ENCODE peak calls at places on chromosomes 6 and 20, in nine cellular contexts. E, Q, S, D, A, G, T, W and L are unnamed samples.

GRCh38 chr6:37442416-37443218 is 9.6 kb downstream of the CMTR1 start:
- DNase-seq in E (no peak), Q (no peak), S (no peak), D (no peak), A (no peak), G (no peak), T (no peak), W (no peak), L (no peak)

GRCh38 chr20:41443667-41444066 is 77.0 kb upstream of the EMILIN3 start:
- DNase-seq in E (no peak), Q (no peak), S (no peak), D (no peak), A (no peak), G (peak), T (no peak), W (no peak), L (peak)

GRCh38 chr20:48308882-48309281 is 518.9 kb downstream of the PREX1 start:
- DNase-seq in E (no peak), Q (no peak), S (no peak), D (peak), A (no peak), G (no peak), T (no peak), W (no peak), L (no peak)

GRCh38 chr20:10585308-10585707 is 88.5 kb downstream of the JAG1 start:
- DNase-seq in E (no peak), Q (no peak), S (no peak), D (no peak), A (no peak), G (no peak), T (no peak), W (no peak), L (no peak)

GRCh38 chr6:149915970-149916865 is 6.7 kb downstream of the RAET1G start:
- DNase-seq in E (no peak), Q (no peak), S (no peak), D (peak), A (no peak), G (no peak), T (no peak), W (no peak), L (no peak)

GRCh38 chr20:19423892-19424620 is 211.6 kb downstream of the SLC24A3 start:
- DNase-seq in E (no peak), Q (no peak), S (no peak), D (no peak), A (no peak), G (no peak), T (no peak), W (no peak), L (no peak)

GRCh38 chr20:651713-652610 is 1.0 kb downstream of the SRXN1 start:
- DNase-seq in E (peak), Q (no peak), S (no peak), D (peak), A (no peak), G (peak), T (no peak), W (no peak), L (peak)

GRCh38 chr6:12749531-12750379 is 33.2 kb downstream of the PHACTR1 start:
- DNase-seq in E (peak), Q (no peak), S (no peak), D (peak), A (no peak), G (no peak), T (no peak), W (no peak), L (peak)

GRCh38 chr6:41073203-41073967 is 611 bp downstream of the NFYA start:
- DNase-seq in E (peak), Q (peak), S (peak), D (peak), A (peak), G (peak), T (peak), W (no peak), L (peak)
- TF ChIP-seq CTCF in E (peak), Q (peak), S (no peak), D (peak), A (peak), G (peak), T (peak), W (no peak), L (no peak)

DNA sequence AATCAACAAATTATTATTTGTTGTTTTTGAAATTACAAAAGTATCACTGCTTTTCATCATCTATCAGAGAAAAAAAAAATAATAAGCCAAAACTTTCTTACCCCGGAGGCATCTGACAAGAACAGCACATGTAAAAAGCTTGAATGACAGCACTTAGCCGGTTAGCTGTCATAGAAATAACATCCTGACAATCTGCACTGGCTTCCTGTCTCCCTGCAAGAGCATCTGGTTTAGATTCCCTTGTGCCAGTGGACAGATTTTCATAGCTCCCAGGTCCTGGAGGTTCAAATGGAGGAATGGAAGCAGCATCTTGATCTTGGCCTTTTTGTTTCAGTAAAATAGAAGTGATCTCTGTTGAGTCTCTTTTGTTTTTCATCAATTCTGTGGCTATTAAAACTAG is 74.8 kb downstream of the HACE1 start:
- DNase-seq in E (no peak), Q (no peak), S (no peak), D (no peak), A (no peak), G (no peak), T (no peak), W (no peak), L (no peak)
- TF ChIP-seq CTCF in E (no peak), Q (no peak), S (no peak), D (no peak), A (no peak), G (no peak), T (no peak), W (no peak), L (no peak)

GRCh38 chr20:59204201-59204894 is 40.7 kb downstream of the ZNF831 start:
- DNase-seq in E (no peak), Q (no peak), S (no peak), D (peak), A (no peak), G (no peak), T (no peak), W (no peak), L (no peak)

GRCh38 chr20:59210186-59210585 is 46.6 kb downstream of the ZNF831 start:
- DNase-seq in E (no peak), Q (no peak), S (no peak), D (no peak), A (no peak), G (no peak), T (no peak), W (no peak), L (no peak)

GRCh38 chr20:59205044-59205443 is 41.4 kb downstream of the ZNF831 start:
- DNase-seq in E (no peak), Q (no peak), S (no peak), D (peak), A (no peak), G (no peak), T (no peak), W (no peak), L (no peak)

GRCh38 chr20:59207235-59207634 is 43.6 kb downstream of the ZNF831 start:
- DNase-seq in E (no peak), Q (no peak), S (no peak), D (peak), A (no peak), G (no peak), T (no peak), W (no peak), L (no peak)

DNA sequence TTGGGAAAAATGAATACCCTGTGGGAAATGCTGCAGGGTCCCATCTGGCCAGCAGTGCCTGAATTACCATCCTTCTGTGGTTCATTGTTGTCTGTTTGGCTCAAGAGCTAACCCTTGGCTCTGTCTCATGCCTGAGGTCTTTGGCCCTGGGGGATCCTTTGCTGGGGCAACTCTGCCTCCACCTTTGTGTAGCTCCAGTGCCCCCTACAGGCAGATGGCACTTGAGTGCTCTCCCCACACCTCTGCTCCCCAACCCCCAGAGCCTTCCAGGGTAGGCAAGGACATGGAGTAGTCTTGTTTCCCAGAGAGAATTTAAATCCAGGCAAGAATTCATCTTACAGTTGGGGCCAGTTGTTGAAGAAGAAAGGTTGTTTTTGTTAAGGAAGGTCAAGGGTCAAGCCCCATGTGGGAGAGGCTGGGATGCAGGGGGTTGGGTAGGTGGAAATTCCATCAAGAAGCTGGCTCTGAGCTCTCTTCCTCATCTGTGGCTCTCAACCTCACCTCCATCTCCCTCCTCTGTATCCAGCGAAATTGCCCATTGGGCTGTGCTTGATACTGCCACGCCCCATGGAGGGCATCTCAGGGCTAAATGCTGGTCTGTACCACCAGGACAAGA is 44.2 kb downstream of the ZNF831 start:
- DNase-seq in E (peak), Q (peak), S (no peak), D (peak), A (no peak), G (peak), T (peak), W (no peak), L (peak)
- TF ChIP-seq CTCF in E (peak), Q (peak), S (peak), D (peak), A (no peak), G (peak), T (peak), W (peak), L (peak)

GRCh38 chr6:87972279-87972678 is 75.4 kb upstream of the SPACA1 start:
- DNase-seq in E (no peak), Q (no peak), S (no peak), D (no peak), A (no peak), G (no peak), T (no peak), W (no peak), L (no peak)

GRCh38 chr6:87965806-87966205 is 81.8 kb upstream of the SPACA1 start:
- DNase-seq in E (no peak), Q (no peak), S (no peak), D (no peak), A (no peak), G (no peak), T (no peak), W (no peak), L (no peak)

GRCh38 chr6:87971605-87972262 is 75.9 kb upstream of the SPACA1 start:
- DNase-seq in E (no peak), Q (no peak), S (no peak), D (no peak), A (no peak), G (no peak), T (no peak), W (no peak), L (no peak)

GRCh38 chr6:87968435-87969278 is 79.0 kb upstream of the SPACA1 start:
- DNase-seq in E (peak), Q (no peak), S (no peak), D (peak), A (peak), G (no peak), T (peak), W (no peak), L (peak)
- TF ChIP-seq CTCF in E (no peak), Q (no peak), S (no peak), D (peak), A (no peak), G (no peak), T (no peak), W (no peak), L (no peak)

GRCh38 chr20:3681931-3682820 is at the start of gene ADAM33:
- DNase-seq in E (peak), Q (no peak), S (no peak), D (peak), A (peak), G (no peak), T (peak), W (no peak), L (no peak)
- TF ChIP-seq CTCF in E (no peak), Q (no peak), S (no peak), D (peak), A (no peak), G (no peak), T (no peak), W (no peak), L (no peak)

GRCh38 chr6:63817492-63818050 is 182.0 kb downstream of the PHF3 start:
- DNase-seq in E (no peak), Q (no peak), S (no peak), D (no peak), A (no peak), G (no peak), T (no peak), W (no peak), L (no peak)

GRCh38 chr6:63816401-63816975 is 180.9 kb downstream of the PHF3 start:
- DNase-seq in E (no peak), Q (no peak), S (no peak), D (no peak), A (no peak), G (no peak), T (no peak), W (no peak), L (no peak)

GRCh38 chr6:63814459-63814858 is 178.9 kb downstream of the PHF3 start:
- DNase-seq in E (no peak), Q (no peak), S (no peak), D (no peak), A (no peak), G (no peak), T (no peak), W (no peak), L (no peak)

GRCh38 chr6:63819831-63820230 is 184.2 kb downstream of the PHF3 start:
- DNase-seq in E (no peak), Q (no peak), S (no peak), D (no peak), A (no peak), G (peak), T (no peak), W (no peak), L (no peak)

GRCh38 chr6:63816979-63817436 is 181.4 kb downstream of the PHF3 start:
- DNase-seq in E (peak), Q (no peak), S (no peak), D (peak), A (no peak), G (no peak), T (no peak), W (no peak), L (no peak)
- TF ChIP-seq CTCF in E (peak), Q (no peak), S (no peak), D (peak), A (no peak), G (no peak), T (no peak), W (peak), L (no peak)

GRCh38 chr20:29876911-29877285 is 1380.6 kb upstream of the DEFB115 start:
- DNase-seq in E (no peak), Q (no peak), S (no peak), D (peak), A (peak), G (no peak), T (no peak), W (no peak), L (no peak)
- TF ChIP-seq CTCF in E (no peak), Q (no peak), S (no peak), D (no peak), A (no peak), G (no peak), T (no peak), W (no peak), L (no peak)